ENCODE peak calls at places on chromosomes 16 and 17, in six cellular contexts. G is right lobe of liver; O is adrenal gland; W is heart left ventricle; D is CD8-positive, alpha-beta memory T cell; Z is uterus. F is an unnamed sample.

GRCh38 chr17:18261146-18261515 is 669 bp downstream of the MIEF2 start:
- DNase-seq in G (peak; percentile 89), O (peak; percentile 84), W (peak; percentile 85), D (peak; percentile 61), Z (peak; percentile 63), F (no peak)

GRCh38 chr17:74882517-74883240 is 9.9 kb upstream of the FDXR start:
- DNase-seq in G (no peak), O (no peak), W (no peak), D (peak; percentile 31), Z (no peak), F (no peak)

GRCh38 chr17:74547736-74548135 is 1.8 kb upstream of the CD300C start:
- DNase-seq in G (no peak), O (no peak), W (no peak), D (no peak), Z (no peak), F (no peak)

GRCh38 chr16:87696796-87697195 is 69.0 kb downstream of the KLHDC4 start:
- DNase-seq in G (no peak), O (no peak), W (no peak), D (no peak), Z (no peak), F (no peak)

GRCh38 chr17:47203984-47204721 is 5.0 kb upstream of the MYL4 start:
- DNase-seq in G (no peak), O (no peak), W (no peak), D (peak; percentile 74), Z (no peak), F (no peak)

GRCh38 chr16:11100239-11100750 is 155.7 kb downstream of the SOCS1 start:
- DNase-seq in G (no peak), O (no peak), W (peak; percentile 66), D (no peak), Z (peak; percentile 81), F (no peak)

GRCh38 chr16:11316331-11317015 is 28.8 kb upstream of the RMI2 start:
- DNase-seq in G (no peak), O (no peak), W (no peak), D (no peak), Z (no peak), F (no peak)

GRCh38 chr17:75325827-75326586 is 36.8 kb upstream of the SLC25A19 start:
- DNase-seq in G (no peak), O (no peak), W (peak; percentile 35), D (no peak), Z (no peak), F (no peak)

GRCh38 chr16:2532494-2533141 is 1.4 kb upstream of the CEMP1 start:
- DNase-seq in G (peak; percentile 89), O (peak; percentile 78), W (peak; percentile 72), D (peak; percentile 81), Z (peak; percentile 73), F (no peak)

GRCh38 chr16:50067290-50067853 is 1.6 kb downstream of the HEATR3 start:
- DNase-seq in G (no peak), O (no peak), W (peak; percentile 23), D (peak; percentile 52), Z (peak; percentile 19), F (peak; percentile 4)

GRCh38 chr16:9047689-9048301 is 43.6 kb upstream of the HAPSTR1 start:
- DNase-seq in G (peak; percentile 96), O (peak; percentile 92), W (peak; percentile 85), D (no peak), Z (peak; percentile 80), F (peak; percentile 85)

GRCh38 chr17:6507535-6507934 is 48.8 kb downstream of the PITPNM3 start:
- DNase-seq in G (no peak), O (peak; percentile 59), W (no peak), D (no peak), Z (peak; percentile 45), F (peak; percentile 57)

GRCh38 chr16:81472391-81472790 is 27.8 kb downstream of the CMIP start:
- DNase-seq in G (no peak), O (no peak), W (no peak), D (no peak), Z (no peak), F (no peak)

DNA sequence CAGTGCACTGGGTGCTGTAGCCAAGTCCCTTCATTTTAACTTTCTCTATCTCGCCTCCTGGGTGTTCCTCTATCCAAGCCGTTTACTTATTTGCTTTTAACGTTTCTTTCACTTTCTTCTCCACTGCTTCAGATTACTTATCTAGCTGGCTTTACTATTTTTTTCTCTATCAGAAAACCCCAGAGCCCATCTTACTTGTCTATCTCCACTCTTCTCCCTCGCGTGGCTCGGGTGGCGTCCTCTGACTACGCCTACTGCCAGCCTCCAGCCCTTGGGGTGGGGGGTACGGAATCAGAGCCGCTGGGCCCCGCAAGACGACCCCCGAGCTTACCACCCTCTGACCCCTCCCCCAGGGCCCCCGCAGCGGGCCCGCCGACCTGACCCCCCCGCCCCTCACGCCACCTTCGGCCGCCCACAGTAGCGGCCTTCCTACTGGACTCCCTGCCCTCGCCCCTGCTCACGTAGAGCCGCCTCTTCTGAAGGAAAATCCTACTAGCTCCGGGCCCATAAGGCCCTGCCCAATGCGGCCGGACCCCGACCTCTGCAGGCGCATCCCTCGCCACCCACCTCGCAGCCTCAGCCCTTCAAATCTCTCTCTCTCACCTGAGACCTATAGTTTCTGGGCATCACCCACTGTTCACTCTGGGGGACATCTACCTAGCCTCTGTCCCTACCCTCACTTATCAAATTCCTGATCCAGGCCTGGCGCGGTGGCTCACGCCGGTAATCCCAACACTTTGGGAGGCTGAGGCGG is 1.0 kb upstream of the SLC12A4 start:
- DNase-seq in G (no peak), O (no peak), W (no peak), D (no peak), Z (peak; percentile 45), F (no peak)
- H3K4me3 ChIP-seq in G (peak overlapping the region; percentile 88), O (peak overlapping the region; percentile 99), W (peak overlapping the region; percentile 89), D (peak overlapping the region; percentile 81), Z (peak overlapping the region; percentile 92), F (peak overlapping the region; percentile 64)

GRCh38 chr17:57106836-57107497 is 21.9 kb downstream of the AKAP1 start:
- DNase-seq in G (no peak), O (no peak), W (no peak), D (no peak), Z (no peak), F (no peak)

GRCh38 chr17:57109393-57110151 is 24.5 kb downstream of the AKAP1 start:
- DNase-seq in G (peak; percentile 93), O (no peak), W (peak; percentile 59), D (no peak), Z (no peak), F (peak; percentile 42)

GRCh38 chr17:57106107-57106835 is 21.2 kb downstream of the AKAP1 start:
- DNase-seq in G (no peak), O (no peak), W (peak; percentile 44), D (no peak), Z (no peak), F (no peak)

GRCh38 chr17:57108656-57109392 is 23.8 kb downstream of the AKAP1 start:
- DNase-seq in G (peak; percentile 68), O (no peak), W (peak; percentile 49), D (no peak), Z (no peak), F (no peak)

DNA sequence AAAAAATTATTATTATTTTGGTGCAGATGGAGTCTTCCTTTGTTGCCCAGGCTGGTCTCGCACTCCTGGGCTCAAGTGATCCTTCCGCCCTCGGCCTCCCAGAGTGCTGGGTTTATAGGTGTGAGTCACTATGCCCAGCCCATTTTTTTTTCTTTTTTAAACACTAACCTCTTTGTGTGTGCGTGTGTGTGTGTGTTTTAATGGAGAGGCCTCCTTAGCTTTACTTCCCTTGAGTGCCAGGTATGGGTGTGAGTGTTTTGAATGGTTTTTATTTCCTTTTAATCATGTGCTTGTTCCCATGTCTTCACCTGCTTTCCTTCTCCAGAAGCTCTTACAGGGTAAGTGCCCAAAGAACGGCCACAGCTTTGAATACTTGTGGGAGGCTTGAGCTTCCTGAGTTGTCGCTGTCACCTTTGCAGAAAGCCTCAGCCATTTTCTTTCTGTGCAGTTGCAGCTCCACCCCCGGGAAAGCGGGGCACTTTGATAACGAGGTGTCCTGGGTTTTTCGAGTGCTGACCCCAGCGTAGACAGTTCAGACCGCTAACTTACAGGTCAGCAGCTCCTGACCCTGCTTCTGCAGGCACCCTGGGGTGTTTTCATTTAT is 22.6 kb downstream of the AKAP1 start:
- DNase-seq in G (no peak), O (no peak), W (no peak), D (no peak), Z (no peak), F (peak; percentile 42)
- H3K27ac ChIP-seq in G (no peak overlapping the region), O (no peak overlapping the region), W (peak overlapping the region; percentile 57), D (no peak overlapping the region), Z (no peak overlapping the region), F (peak overlapping the region; percentile 72)

GRCh38 chr17:67520916-67521772 is 144.1 kb downstream of the PITPNC1 start:
- DNase-seq in G (no peak), O (no peak), W (no peak), D (no peak), Z (no peak), F (no peak)

GRCh38 chr17:67520282-67520906 is 143.3 kb downstream of the PITPNC1 start:
- DNase-seq in G (no peak), O (no peak), W (no peak), D (no peak), Z (peak; percentile 45), F (no peak)

GRCh38 chr17:67521773-67522069 is 144.6 kb downstream of the PITPNC1 start:
- DNase-seq in G (no peak), O (no peak), W (no peak), D (no peak), Z (no peak), F (no peak)

GRCh38 chr17:67518881-67519280 is 141.8 kb downstream of the PITPNC1 start:
- DNase-seq in G (no peak), O (no peak), W (no peak), D (no peak), Z (no peak), F (no peak)

DNA sequence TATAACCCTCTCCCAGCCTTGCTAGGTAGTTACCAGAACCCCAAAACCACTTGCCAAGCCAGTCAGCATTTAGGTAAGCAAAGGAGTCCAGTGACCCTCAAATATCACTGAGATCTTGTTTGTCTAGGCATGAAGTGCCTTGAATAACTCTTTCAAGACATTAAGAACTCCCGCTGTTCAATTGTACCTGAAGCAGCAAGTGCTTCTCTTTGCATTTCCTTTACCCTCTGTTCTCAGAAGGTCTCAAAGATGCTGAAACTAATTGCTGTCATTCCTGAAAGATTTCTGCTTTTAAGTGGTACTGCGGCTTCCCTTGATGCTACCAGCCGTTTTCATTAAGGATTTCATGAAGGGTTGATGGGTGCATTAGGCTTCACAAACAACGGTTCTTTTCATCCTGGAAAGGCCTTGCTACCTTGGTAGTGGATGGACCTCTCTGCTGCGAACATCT is 142.7 kb downstream of the PITPNC1 start:
- DNase-seq in G (no peak), O (no peak), W (no peak), D (no peak), Z (no peak), F (no peak)
- H3K4me3 ChIP-seq in G (no peak overlapping the region), O (no peak overlapping the region), W (no peak overlapping the region), D (no peak overlapping the region), Z (no peak overlapping the region), F (no peak overlapping the region)

DNA sequence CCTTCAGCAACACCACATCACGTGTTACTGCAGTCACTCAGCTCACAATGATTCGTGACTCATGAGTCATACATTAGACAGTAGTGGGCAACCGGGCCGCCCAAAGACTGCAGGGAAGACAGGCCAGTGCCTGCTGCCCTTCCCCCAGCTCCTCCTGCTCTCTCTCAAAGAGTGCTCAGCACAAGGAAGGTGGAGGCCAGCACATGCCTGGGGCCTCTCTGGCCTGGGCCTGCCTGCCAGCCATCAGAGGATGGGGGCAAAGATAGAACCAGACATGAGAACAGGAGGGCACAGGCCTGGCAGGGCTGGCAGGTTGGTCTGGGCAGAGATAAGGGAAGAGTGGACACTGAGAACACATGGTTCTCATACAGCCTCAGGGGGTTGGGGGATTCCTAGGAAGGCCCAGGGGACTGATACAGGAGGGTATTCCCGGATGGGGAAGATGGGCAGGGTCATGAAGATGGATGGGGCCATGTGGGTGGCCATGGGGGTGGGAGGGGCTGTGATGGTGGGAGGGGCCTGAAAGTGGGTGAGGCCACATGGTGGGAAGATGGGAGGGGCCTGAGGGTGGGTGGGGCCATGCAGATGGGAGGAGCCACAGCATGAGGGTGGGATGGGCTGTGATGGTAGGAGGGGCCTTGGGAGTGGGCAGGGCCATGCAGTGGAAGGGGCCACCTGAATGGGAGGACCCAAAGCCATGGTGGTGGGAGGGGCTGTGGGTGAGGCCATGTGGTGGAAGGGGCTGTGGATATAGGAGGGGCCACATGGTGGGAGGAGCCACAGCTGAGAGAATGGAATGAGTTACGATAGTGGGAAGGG is 29.0 kb downstream of the KATNB1 start:
- DNase-seq in G (no peak), O (peak; percentile 64), W (no peak), D (no peak), Z (no peak), F (peak; percentile 93)
- H3K27ac ChIP-seq in G (no peak overlapping the region), O (no peak overlapping the region), W (no peak overlapping the region), D (no peak overlapping the region), Z (no peak overlapping the region), F (peak overlapping the region; percentile 92)

F was measured in keratinocyte.